ENCODE peak calls at places on chromosomes 1 and 21, in four cellular contexts. M is fibroblast of lung, V is Karpas-422, G is mesendoderm. H is an unnamed sample. For H3K79me2, the result is how much of the 10 kb centered on the place peaks cover.

GRCh38 chr1:10782491-10783244 is 13.8 kb downstream of the CASZ1 start:
- DNase-seq in M (no peak), V (no peak), G (no peak), H (no peak)

GRCh38 chr1:25566730-25567341 is 23.4 kb downstream of the LDLRAP1 start:
- DNase-seq in M (peak), V (peak), G (no peak), H (peak)

GRCh38 chr1:110610084-110610483 is 3.9 kb upstream of the KCNA2 start:
- DNase-seq in M (no peak), V (no peak), G (no peak), H (no peak)

GRCh38 chr21:21396424-21396823 is 398.2 kb downstream of the NCAM2 start:
- DNase-seq in M (no peak), V (no peak), G (no peak), H (no peak)

GRCh38 chr1:74731399-74732052 is 1.3 kb downstream of the CRYZ start:
- DNase-seq in M (peak), V (no peak), G (no peak), H (no peak)

GRCh38 chr21:37198989-37199924 is 67.9 kb downstream of the VPS26C start:
- DNase-seq in M (peak), V (no peak), G (no peak), H (no peak)

GRCh38 chr1:241323510-241323909 is 33.5 kb downstream of the RGS7 start:
- DNase-seq in M (peak), V (peak), G (peak), H (peak)

GRCh38 chr1:39671793-39672550 is at the start of gene NT5C1A:
- DNase-seq in M (peak), V (no peak), G (no peak), H (no peak)

GRCh38 chr1:3235496-3235895 is 166.5 kb downstream of the PRDM16 start:
- DNase-seq in M (no peak), V (no peak), G (no peak), H (no peak)

GRCh38 chr21:34372321-34372720 is 3.0 kb upstream of the SMIM11 start:
- DNase-seq in M (no peak), V (no peak), G (no peak), H (no peak)

GRCh38 chr1:212167098-212167497 is 118.1 kb upstream of the PPP2R5A start:
- DNase-seq in M (no peak), V (no peak), G (no peak), H (no peak)

GRCh38 chr1:8082945-8083344 is 56.8 kb upstream of the ERRFI1 start:
- DNase-seq in M (peak), V (no peak), G (no peak), H (no peak)

GRCh38 chr1:47687618-47687940 is 249.7 kb downstream of the FOXD2 start:
- DNase-seq in M (no peak), V (no peak), G (peak), H (no peak)

GRCh38 chr1:17205652-17206051 is 724 bp downstream of the PADI1 start:
- DNase-seq in M (no peak), V (no peak), G (no peak), H (no peak)
- H3K27ac ChIP-seq in M (no peak), V (no peak), G (no peak), H (no peak)

DNA sequence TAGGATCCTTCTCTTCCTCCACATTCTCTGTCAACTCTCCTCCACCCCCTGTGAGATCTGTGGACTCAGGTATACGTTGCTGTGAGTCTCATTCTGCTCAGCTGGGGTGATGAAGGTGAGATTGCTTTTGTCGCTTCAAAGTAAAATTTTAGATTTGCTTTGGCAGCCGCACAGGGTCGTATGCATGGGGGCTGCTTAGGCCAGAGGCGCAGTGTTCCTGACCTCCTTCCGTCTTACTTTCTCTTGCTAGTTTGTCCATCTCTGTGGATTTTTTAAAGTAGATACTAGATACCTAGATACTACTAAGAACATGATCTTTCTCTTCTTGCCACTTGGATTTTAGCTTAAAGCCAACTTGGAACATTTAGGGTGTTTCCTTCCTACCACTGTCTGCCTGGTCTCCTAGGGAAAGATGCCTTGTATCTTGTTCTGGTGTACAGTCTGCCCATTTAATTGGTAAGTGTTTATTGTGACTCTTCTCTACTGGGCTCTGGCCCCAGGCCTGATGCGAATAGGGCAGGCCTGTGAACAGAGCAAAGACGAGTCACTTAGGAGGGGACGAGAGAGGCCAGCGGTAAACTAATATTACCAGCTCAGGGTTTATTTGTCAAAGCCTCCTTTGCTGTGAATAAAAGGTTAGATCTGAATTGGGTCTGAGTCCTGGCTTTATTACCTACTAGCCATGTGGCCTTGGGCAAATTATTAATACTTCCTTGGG is 32.0 kb downstream of the MAPKAPK2 start:
- DNase-seq in M (no peak), V (no peak), G (no peak), H (no peak)
- H3K79me2 ChIP-seq in M (half or more), V (under half), G (under half), H (under half)

DNA sequence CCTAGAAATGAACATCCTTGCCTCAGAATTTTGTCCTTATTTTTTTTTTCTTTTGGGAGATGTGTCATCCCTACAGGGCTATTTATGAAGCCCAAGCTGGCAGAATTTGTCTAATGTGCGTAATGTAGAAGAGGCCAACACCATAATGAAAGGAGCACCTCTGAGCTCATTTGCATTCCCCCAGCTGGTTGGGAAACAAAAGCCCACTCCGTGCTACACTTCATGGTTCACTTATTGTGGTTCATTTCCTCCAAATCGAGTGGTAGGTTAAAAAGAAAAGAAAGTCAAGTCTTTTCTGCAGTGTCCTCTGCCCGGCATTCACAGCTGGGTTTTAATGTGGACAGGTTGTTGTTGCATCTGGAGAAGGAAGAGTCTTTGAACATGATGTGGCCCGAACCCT is 73.5 kb downstream of the KAZN start:
- DNase-seq in M (no peak), V (peak), G (no peak), H (peak)
- H3K27ac ChIP-seq in M (no peak), V (no peak), G (no peak), H (peak)

DNA sequence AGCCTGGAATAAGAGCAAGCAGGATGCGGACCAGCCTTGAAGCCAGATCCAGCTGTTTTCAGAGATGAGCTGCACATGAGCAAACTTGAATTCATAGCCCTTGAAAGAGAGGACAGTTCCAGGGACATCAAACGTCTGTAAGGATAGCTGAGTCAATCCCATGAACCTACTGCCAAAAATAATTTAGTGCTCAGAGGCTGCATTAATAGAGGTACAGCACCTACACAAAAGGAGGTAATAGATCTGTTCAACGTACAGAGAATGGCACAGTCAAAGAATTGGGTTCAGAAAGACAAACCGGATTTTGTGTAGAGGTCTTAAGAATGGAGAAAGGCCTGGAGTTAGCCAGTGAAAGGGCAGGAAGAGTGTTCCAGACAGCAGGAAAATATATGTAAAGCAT is 110.8 kb upstream of the ZC3H12A start:
- DNase-seq in M (no peak), V (no peak), G (no peak), H (no peak)
- H3K79me2 ChIP-seq in M (under half), V (under half), G (under half), H (under half)